ENCODE peak calls at places on chromosome 11, in eight cellular contexts. X is astrocyte of the cerebellum, N is suprapubic skin, S is astrocyte, M is lung, H is GM12864, T is HFFc6, V is AG09309. Q is an unnamed sample.

GRCh38 chr11:110445428-110445827 is 15.7 kb downstream of the FDX1 start:
- DNase-seq in X (no peak), N (no peak), S (no peak), M (no peak), H (no peak), T (no peak), V (no peak), Q (no peak)

GRCh38 chr11:121810291-121810690 is 305.7 kb downstream of the BLID start:
- DNase-seq in X (no peak), N (no peak), S (peak; percentile 78), M (no peak), H (no peak), T (peak; percentile 83), V (peak; percentile 57), Q (no peak)

GRCh38 chr11:44729065-44729464 is 2.3 kb downstream of the TSPAN18 start:
- DNase-seq in X (no peak), N (no peak), S (no peak), M (no peak), H (no peak), T (no peak), V (no peak), Q (no peak)

GRCh38 chr11:70341881-70342429 is 56.4 kb upstream of the CTTN start:
- DNase-seq in X (no peak), N (no peak), S (no peak), M (no peak), H (no peak), T (no peak), V (no peak), Q (no peak)

GRCh38 chr11:37411289-37411688 is 813.3 kb upstream of the RAG2 start:
- DNase-seq in X (no peak), N (no peak), S (no peak), M (no peak), H (no peak), T (no peak), V (no peak), Q (no peak)

GRCh38 chr11:41031571-41032060 is 427.8 kb downstream of the LRRC4C start:
- DNase-seq in X (no peak), N (no peak), S (no peak), M (no peak), H (no peak), T (no peak), V (no peak), Q (no peak)

GRCh38 chr11:65558785-65559509 is 788 bp upstream of the LTBP3 start:
- DNase-seq in X (no peak), N (peak; percentile 77), S (peak; percentile 50), M (no peak), H (no peak), T (no peak), V (no peak), Q (no peak)

GRCh38 chr11:81892770-81893635 is 840.7 kb downstream of the FAM181B start:
- DNase-seq in X (no peak), N (no peak), S (no peak), M (no peak), H (no peak), T (no peak), V (no peak), Q (no peak)

GRCh38 chr11:119806064-119806915 is 77.3 kb upstream of the NECTIN1 start:
- DNase-seq in X (no peak), N (no peak), S (no peak), M (no peak), H (no peak), T (no peak), V (no peak), Q (no peak)

GRCh38 chr11:5923427-5923776 is 18.6 kb upstream of the OR56A3 start:
- DNase-seq in X (no peak), N (no peak), S (no peak), M (no peak), H (no peak), T (no peak), V (no peak), Q (no peak)

DNA sequence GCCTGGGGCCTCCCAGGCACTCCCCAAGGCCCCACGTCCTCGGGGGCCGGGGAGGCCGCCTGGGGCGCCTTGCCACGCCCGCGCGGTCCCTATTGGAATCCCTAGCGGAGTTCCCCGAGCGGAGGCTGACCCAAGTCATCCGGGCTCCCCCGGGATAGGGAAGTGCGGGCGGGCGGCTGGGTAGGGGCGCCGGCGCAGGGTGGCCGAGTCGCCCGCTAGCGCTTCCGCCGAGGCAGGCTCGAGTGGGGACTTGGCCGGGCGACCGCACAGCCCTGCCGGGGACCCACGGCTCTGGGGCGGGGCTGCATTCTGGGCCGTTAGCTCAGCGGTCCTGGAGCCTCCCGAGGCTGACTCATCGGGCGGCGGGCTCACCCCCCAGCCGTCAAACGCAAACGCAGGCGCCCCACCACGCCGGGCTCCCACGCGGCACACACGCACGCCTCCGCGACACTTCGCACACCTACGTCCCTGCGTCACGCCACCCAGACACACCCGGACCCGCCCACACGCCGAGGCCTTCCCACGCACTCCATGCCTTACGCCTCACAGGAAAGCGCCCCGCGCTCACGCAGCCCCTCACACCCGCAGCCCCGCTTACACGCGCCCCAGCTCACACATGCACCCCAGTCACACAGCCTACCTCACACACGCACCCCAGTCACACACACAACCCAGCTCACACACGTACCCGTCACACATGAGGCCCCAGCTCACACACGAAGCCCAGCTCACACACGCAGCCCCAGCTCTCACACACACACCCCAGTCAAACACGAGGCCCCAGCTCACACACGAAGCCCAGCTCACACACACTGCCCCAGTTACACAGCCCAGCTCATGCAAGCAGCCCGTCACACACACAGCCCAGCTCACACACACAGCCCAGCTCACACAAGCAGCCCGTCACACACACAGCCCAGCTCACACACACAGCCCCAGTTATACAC is 1.1 kb downstream of the PHLDB1 start:
- DNase-seq in X (no peak), N (peak; percentile 90), S (peak; percentile 72), M (no peak), H (no peak), T (peak; percentile 90), V (no peak), Q (peak; percentile 73)
- TF ChIP-seq CTCF in X (no peak), N (no peak), S (no peak), M (no peak), H (no peak), T (no peak), V (no peak), Q (no peak)

GRCh38 chr11:84901986-84902385 is 725.2 kb downstream of the DLG2 start:
- DNase-seq in X (peak; percentile 76), N (no peak), S (peak; percentile 86), M (no peak), H (no peak), T (no peak), V (peak; percentile 38), Q (peak; percentile 72)

GRCh38 chr11:84894666-84895065 is 732.5 kb downstream of the DLG2 start:
- DNase-seq in X (no peak), N (no peak), S (no peak), M (no peak), H (no peak), T (no peak), V (no peak), Q (no peak)

GRCh38 chr11:84902445-84902844 is 724.7 kb downstream of the DLG2 start:
- DNase-seq in X (no peak), N (no peak), S (no peak), M (no peak), H (no peak), T (no peak), V (no peak), Q (no peak)

GRCh38 chr11:84899134-84899533 is 728.0 kb downstream of the DLG2 start:
- DNase-seq in X (no peak), N (no peak), S (no peak), M (no peak), H (no peak), T (no peak), V (no peak), Q (no peak)

DNA sequence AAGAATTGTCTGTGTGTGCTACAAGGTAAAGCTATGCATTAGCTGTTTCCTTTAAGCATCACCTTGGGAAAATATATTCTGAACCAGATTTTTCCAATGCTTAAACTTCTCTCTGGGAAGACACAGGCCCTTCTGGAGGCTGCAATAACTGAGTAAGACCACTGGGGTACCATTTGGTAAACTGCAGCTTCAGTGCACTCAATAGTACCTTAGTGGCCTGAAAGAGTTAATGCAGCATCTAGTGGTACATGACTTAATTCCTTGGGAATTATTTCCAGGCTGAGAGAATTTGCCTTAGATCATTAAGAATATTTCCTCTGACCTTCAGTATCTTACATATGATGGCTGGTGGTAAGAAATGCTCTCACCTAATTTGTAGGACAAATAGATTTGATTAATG is 727.4 kb downstream of the DLG2 start:
- DNase-seq in X (no peak), N (no peak), S (peak; percentile 53), M (no peak), H (no peak), T (no peak), V (no peak), Q (no peak)
- TF ChIP-seq CTCF in X (peak; percentile 60), N (no peak), S (peak; percentile 66), M (no peak), H (peak; percentile 41), T (peak; percentile 28), V (peak; percentile 22), Q (no peak)

GRCh38 chr11:810040-810567 is 337 bp downstream of the RPLP2 start:
- DNase-seq in X (no peak), N (no peak), S (no peak), M (no peak), H (no peak), T (no peak), V (no peak), Q (no peak)
- TF ChIP-seq CTCF in X (no peak), N (no peak), S (no peak), M (no peak), H (no peak), T (peak; percentile 41), V (no peak), Q (no peak)

GRCh38 chr11:134244593-134244992 is 8.6 kb downstream of the THYN1 start:
- DNase-seq in X (no peak), N (no peak), S (no peak), M (no peak), H (no peak), T (peak; percentile 34), V (no peak), Q (no peak)
- TF ChIP-seq CTCF in X (peak; percentile 57), N (peak; percentile 39), S (peak; percentile 27), M (no peak), H (peak; percentile 78), T (peak; percentile 76), V (peak; percentile 54), Q (peak; percentile 36)

GRCh38 chr11:12053606-12054361 is 45.4 kb upstream of the DKK3 start:
- DNase-seq in X (no peak), N (peak; percentile 50), S (no peak), M (no peak), H (no peak), T (no peak), V (no peak), Q (peak; percentile 39)

GRCh38 chr11:12050470-12050891 is 42.1 kb upstream of the DKK3 start:
- DNase-seq in X (peak; percentile 48), N (no peak), S (no peak), M (no peak), H (no peak), T (no peak), V (no peak), Q (no peak)

GRCh38 chr11:12050911-12051667 is 42.7 kb upstream of the DKK3 start:
- DNase-seq in X (no peak), N (no peak), S (no peak), M (no peak), H (no peak), T (no peak), V (no peak), Q (no peak)

GRCh38 chr11:12056112-12056511 is 47.7 kb upstream of the DKK3 start:
- DNase-seq in X (no peak), N (no peak), S (no peak), M (no peak), H (no peak), T (no peak), V (no peak), Q (no peak)

GRCh38 chr11:12052676-12053605 is 44.5 kb upstream of the DKK3 start:
- DNase-seq in X (no peak), N (peak; percentile 63), S (no peak), M (no peak), H (no peak), T (no peak), V (no peak), Q (no peak)
- TF ChIP-seq CTCF in X (peak; percentile 36), N (no peak), S (no peak), M (no peak), H (peak; percentile 23), T (peak; percentile 33), V (no peak), Q (no peak)

Q was measured in AG09319.